ENCODE peak calls at places on chromosome 5, in six cellular contexts. D, E, M, L, R and K are unnamed samples.

GRCh38 chr5:26543987-26544386 is 494.4 kb downstream of the CDH9 start:
- DNase-seq in D (no peak), M (no peak), E (no peak), R (no peak), L (no peak), K (no peak)

GRCh38 chr5:72101828-72102227 is 5.4 kb upstream of the MAP1B start:
- DNase-seq in D (no peak), L (no peak), M (no peak), E (no peak), R (no peak), K (peak)

GRCh38 chr5:29758986-29759421 is 1434.5 kb upstream of the CDH6 start:
- DNase-seq in L (no peak), R (peak), M (no peak), E (no peak), D (no peak), K (no peak)

GRCh38 chr5:167488371-167488770 is 803.1 kb upstream of the WWC1 start:
- DNase-seq in E (no peak), D (no peak), M (no peak), R (no peak), L (no peak), K (peak)

GRCh38 chr5:52746539-52746938 is 41.2 kb upstream of the ITGA1 start:
- DNase-seq in L (no peak), E (no peak), M (no peak), D (no peak), R (no peak), K (peak)

GRCh38 chr5:179121667-179122111 is 61.5 kb downstream of the ZNF354C start:
- DNase-seq in R (no peak), D (no peak), E (no peak), L (no peak), M (no peak), K (no peak)

GRCh38 chr5:107724642-107725041 is 53.9 kb upstream of the EFNA5 start:
- DNase-seq in M (no peak), R (no peak), L (no peak), D (no peak), E (no peak), K (no peak)

GRCh38 chr5:177296581-177296980 is 6.9 kb downstream of the RAB24 start:
- DNase-seq in D (no peak), L (no peak), E (no peak), M (no peak), R (no peak), K (no peak)

GRCh38 chr5:141871870-141872269 is 6.3 kb downstream of the PCDH1 start:
- DNase-seq in D (no peak), L (peak), R (no peak), M (no peak), E (no peak), K (no peak)

GRCh38 chr5:43305948-43306563 is 7.2 kb downstream of the HMGCS1 start:
- DNase-seq in L (no peak), E (peak), R (peak), D (no peak), M (no peak), K (peak)

GRCh38 chr5:57539281-57539701 is 56.7 kb upstream of the ACTBL2 start:
- DNase-seq in R (no peak), D (no peak), M (no peak), E (no peak), L (no peak), K (peak)

GRCh38 chr5:80466669-80467485 is 21.0 kb upstream of the FAM151B start:
- DNase-seq in R (peak), E (no peak), M (no peak), L (no peak), D (no peak), K (peak)

GRCh38 chr5:71492817-71493615 is 37.6 kb downstream of the BDP1 start:
- DNase-seq in D (no peak), R (no peak), E (no peak), L (no peak), M (no peak), K (no peak)

GRCh38 chr5:96785719-96786118 is 22.0 kb downstream of the ERAP1 start:
- DNase-seq in M (no peak), E (no peak), D (no peak), R (no peak), L (no peak), K (no peak)

GRCh38 chr5:79514391-79515105 is 614 bp upstream of the HOMER1 start:
- DNase-seq in L (peak), E (peak), D (peak), M (peak), R (peak), K (peak)

GRCh38 chr5:99169309-99169708 is 240.5 kb upstream of the CHD1 start:
- DNase-seq in M (no peak), E (no peak), L (no peak), D (no peak), R (no peak), K (peak)

GRCh38 chr5:87069974-87070608 is 197.6 kb upstream of the RASA1 start:
- DNase-seq in L (peak), E (peak), R (no peak), D (peak), M (no peak), K (peak)

GRCh38 chr5:140303987-140304386 is 1.1 kb upstream of the PFDN1 start:
- DNase-seq in L (no peak), D (no peak), E (no peak), R (no peak), M (no peak), K (peak)

GRCh38 chr5:140298183-140298601 is 4.7 kb downstream of the PFDN1 start:
- DNase-seq in D (no peak), L (no peak), M (no peak), R (peak), E (no peak), K (peak)

GRCh38 chr5:140302786-140303639 is at the start of gene PFDN1:
- DNase-seq in E (peak), D (peak), R (peak), M (peak), L (peak), K (peak)

GRCh38 chr5:140299056-140299455 is 3.8 kb downstream of the PFDN1 start:
- DNase-seq in D (no peak), E (no peak), M (no peak), R (no peak), L (no peak), K (no peak)

GRCh38 chr5:140301136-140301535 is 1.8 kb downstream of the PFDN1 start:
- DNase-seq in E (no peak), M (no peak), R (no peak), L (no peak), D (no peak), K (no peak)
- H3K4me3 ChIP-seq in E (no peak), M (no peak), R (peak), L (no peak), D (no peak), K (no peak)

DNA sequence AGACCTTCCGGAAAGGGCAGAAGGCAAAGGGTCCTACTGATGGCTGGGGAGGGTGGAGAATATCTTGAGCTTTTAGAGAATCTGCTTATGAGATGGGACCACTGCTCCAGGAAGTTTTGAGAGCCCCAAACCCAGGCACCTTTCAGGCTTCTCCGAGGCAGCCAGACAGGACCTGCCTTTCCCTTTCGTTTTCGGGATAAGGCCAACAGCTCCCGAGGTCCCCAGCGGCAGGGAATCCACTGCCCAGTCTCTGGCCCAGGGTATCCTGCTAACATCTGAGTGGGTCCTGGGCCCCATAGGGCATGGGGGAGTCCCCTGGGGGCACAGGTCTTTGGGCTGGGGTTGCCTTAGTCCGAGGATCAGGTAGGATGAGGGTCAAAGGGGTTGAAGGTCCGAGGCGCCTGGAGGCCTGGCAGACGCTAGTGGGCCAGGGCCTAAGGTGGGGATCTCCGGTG is 3.3 kb downstream of the PITX1 start:
- DNase-seq in L (no peak), D (no peak), E (no peak), R (no peak), M (no peak), K (no peak)
- H3K4me3 ChIP-seq in L (peak), D (peak), E (peak), R (no peak), M (no peak), K (no peak)

DNA sequence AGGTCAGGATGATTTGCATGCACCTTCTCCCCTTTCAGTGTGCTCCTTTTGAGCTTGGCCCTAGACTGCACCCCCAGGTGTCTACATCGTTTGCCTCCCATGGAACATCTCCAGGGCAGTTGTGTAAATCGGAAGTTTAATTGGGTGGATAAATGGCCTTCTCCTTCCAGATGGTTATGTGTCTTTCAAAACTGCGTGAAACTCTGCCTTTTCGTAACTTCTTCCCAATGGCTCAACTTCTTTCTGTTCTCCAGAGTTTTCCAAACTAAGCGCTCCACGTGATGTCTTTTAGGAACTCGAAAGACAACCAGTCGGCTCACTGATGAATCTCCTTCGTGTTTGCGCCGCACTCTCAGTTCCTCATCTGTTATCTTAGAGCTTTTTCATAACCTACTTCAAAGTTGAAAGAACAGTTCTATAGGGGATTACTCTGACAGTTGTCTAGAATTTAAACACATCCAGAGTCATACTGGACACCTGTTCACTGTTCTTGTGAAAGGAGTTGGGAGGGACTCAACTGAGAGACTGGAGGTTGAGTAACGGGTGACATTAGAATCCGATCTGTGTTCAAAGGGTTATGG is 1.8 kb downstream of the ADAMTS19 start:
- DNase-seq in R (no peak), M (no peak), E (no peak), D (no peak), L (no peak), K (no peak)
- H3K4me3 ChIP-seq in R (no peak), M (peak), E (peak), D (peak), L (peak), K (peak)

GRCh38 chr5:36879274-36880033 is 2.9 kb downstream of the NIPBL start:
- DNase-seq in R (no peak), D (no peak), E (no peak), L (no peak), M (no peak), K (no peak)
- H3K4me3 ChIP-seq in R (peak), D (peak), E (peak), L (no peak), M (peak), K (peak)

DNA sequence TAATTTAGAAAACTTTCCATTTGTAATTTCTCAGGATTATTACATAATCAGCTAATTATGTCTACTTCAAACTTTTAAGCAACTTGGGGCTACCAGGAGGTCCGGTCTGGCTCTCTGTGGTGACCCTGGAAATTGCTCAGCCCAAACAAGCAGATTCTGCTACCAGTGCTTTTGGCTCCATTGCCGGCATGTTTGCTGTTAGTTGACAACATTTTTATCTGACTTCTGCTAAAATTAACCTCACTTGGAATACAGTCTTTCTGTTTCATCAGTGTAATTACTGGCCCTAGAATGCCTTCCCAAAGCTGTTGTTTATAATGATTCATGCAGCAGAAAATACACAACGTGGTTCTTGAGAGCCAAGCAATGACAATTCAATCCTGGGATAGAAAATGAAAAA is 38.5 kb upstream of the FAM81B start:
- DNase-seq in M (no peak), R (no peak), L (no peak), D (no peak), E (no peak), K (no peak)
- H3K4me3 ChIP-seq in M (no peak), R (no peak), L (no peak), D (no peak), E (no peak), K (no peak)

GRCh38 chr5:88683506-88684135 is 199.4 kb downstream of the MEF2C start:
- DNase-seq in R (peak), E (no peak), L (no peak), D (no peak), M (peak), K (no peak)
- H3K4me3 ChIP-seq in R (no peak), E (no peak), L (no peak), D (no peak), M (no peak), K (no peak)